ENCODE peak calls at places on chromosome 11, in seven cellular contexts. One of them, this sample, is unnamed.

GRCh38 chr11:104361975-104362374 is 198.0 kb upstream of the PDGFD start:
- DNase-seq in GM12865: no peak
- DNase-seq in neural progenitor cell: no peak
- DNase-seq in D721Med: no peak
- DNase-seq in foreskin fibroblast: no peak
- DNase-seq in fibroblast of mammary gland: no peak
- DNase-seq in lung: no peak
- DNase-seq in this sample: no peak

GRCh38 chr11:108253176-108253575 is 30.3 kb downstream of the ATM start:
- DNase-seq in neural progenitor cell: no peak
- DNase-seq in D721Med: no peak
- DNase-seq in lung: no peak
- DNase-seq in fibroblast of mammary gland: peak; percentile 36
- DNase-seq in GM12865: no peak
- DNase-seq in foreskin fibroblast: peak; percentile 27
- DNase-seq in this sample: no peak

GRCh38 chr11:10674991-10675440 is 18.5 kb downstream of the IRAG1 start:
- DNase-seq in fibroblast of mammary gland: no peak
- DNase-seq in GM12865: no peak
- DNase-seq in D721Med: no peak
- DNase-seq in neural progenitor cell: no peak
- DNase-seq in foreskin fibroblast: peak; percentile 59
- DNase-seq in lung: no peak
- DNase-seq in this sample: no peak

GRCh38 chr11:61586792-61587430 is 6.0 kb upstream of the SYT7 start:
- DNase-seq in neural progenitor cell: peak; percentile 30
- DNase-seq in fibroblast of mammary gland: no peak
- DNase-seq in lung: no peak
- DNase-seq in foreskin fibroblast: no peak
- DNase-seq in GM12865: peak; percentile 13
- DNase-seq in D721Med: no peak
- DNase-seq in this sample: no peak

GRCh38 chr11:101583180-101584128 is at the start of gene TRPC6:
- DNase-seq in fibroblast of mammary gland: peak; percentile 11
- DNase-seq in D721Med: no peak
- DNase-seq in GM12865: no peak
- DNase-seq in lung: no peak
- DNase-seq in foreskin fibroblast: peak; percentile 62
- DNase-seq in neural progenitor cell: peak; percentile 73
- DNase-seq in this sample: peak; percentile 85

GRCh38 chr11:126956664-126957063 is 43.9 kb downstream of the KIRREL3 start:
- DNase-seq in fibroblast of mammary gland: no peak
- DNase-seq in foreskin fibroblast: no peak
- DNase-seq in D721Med: no peak
- DNase-seq in lung: no peak
- DNase-seq in GM12865: no peak
- DNase-seq in neural progenitor cell: no peak
- DNase-seq in this sample: no peak

GRCh38 chr11:35256296-35256695 is 117.3 kb downstream of the CD44 start:
- DNase-seq in lung: no peak
- DNase-seq in GM12865: no peak
- DNase-seq in foreskin fibroblast: no peak
- DNase-seq in D721Med: no peak
- DNase-seq in fibroblast of mammary gland: no peak
- DNase-seq in neural progenitor cell: no peak
- DNase-seq in this sample: no peak

GRCh38 chr11:37506516-37506915 is 908.5 kb upstream of the RAG2 start:
- DNase-seq in lung: no peak
- DNase-seq in GM12865: no peak
- DNase-seq in fibroblast of mammary gland: peak; percentile 28
- DNase-seq in D721Med: no peak
- DNase-seq in foreskin fibroblast: peak; percentile 21
- DNase-seq in neural progenitor cell: no peak
- DNase-seq in this sample: no peak

GRCh38 chr11:106177311-106177710 is 99.8 kb downstream of the AASDHPPT start:
- DNase-seq in D721Med: no peak
- DNase-seq in lung: no peak
- DNase-seq in foreskin fibroblast: no peak
- DNase-seq in GM12865: no peak
- DNase-seq in neural progenitor cell: no peak
- DNase-seq in fibroblast of mammary gland: no peak
- DNase-seq in this sample: no peak

GRCh38 chr11:76263166-76263565 is 56.9 kb upstream of the WNT11 start:
- DNase-seq in GM12865: no peak
- DNase-seq in lung: no peak
- DNase-seq in D721Med: no peak
- DNase-seq in fibroblast of mammary gland: no peak
- DNase-seq in foreskin fibroblast: no peak
- DNase-seq in neural progenitor cell: no peak
- DNase-seq in this sample: no peak

DNA sequence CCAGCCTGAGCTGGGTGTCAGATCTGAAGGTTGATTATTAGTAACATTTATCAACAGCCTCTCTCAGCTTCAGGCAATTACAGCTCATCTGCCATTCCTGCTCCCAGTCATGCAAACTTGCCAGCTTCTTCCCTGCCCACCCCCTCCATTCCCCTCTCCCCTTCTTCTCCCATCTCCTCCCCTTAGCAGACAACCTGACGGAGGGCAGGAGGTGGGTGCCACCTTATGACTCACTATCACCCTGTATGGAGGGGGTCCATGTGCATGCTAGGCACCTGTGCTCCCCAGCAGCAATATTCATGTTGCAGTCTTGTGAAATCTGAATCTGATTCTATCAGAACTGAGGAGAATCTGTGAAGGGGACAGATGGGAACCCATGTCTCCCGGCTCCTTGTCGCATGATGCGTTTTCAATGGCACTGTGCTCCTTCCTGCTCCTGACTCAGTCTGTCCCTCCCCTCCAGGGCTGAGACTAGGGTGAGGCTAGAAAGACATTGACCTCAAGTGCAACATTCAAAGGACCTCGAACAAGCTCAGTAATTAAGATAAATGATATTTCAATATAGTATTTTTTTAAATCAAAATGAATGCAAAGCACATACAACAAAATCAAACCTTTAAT is 46.3 kb upstream of the TUB start:
- DNase-seq in neural progenitor cell: no peak
- DNase-seq in foreskin fibroblast: no peak
- DNase-seq in GM12865: no peak
- DNase-seq in lung: peak; percentile 14
- DNase-seq in fibroblast of mammary gland: no peak
- DNase-seq in D721Med: no peak
- DNase-seq in this sample: peak; percentile 37
- TF ChIP-seq CTCF in neural progenitor cell: no peak
- TF ChIP-seq CTCF in foreskin fibroblast: no peak
- TF ChIP-seq CTCF in GM12865: no peak
- TF ChIP-seq CTCF in lung: no peak
- TF ChIP-seq CTCF in fibroblast of mammary gland: no peak
- TF ChIP-seq CTCF in D721Med: no peak
- TF ChIP-seq CTCF in this sample: no peak

GRCh38 chr11:2691355-2691761 is 8.4 kb downstream of the KCNQ1OT1 start:
- DNase-seq in GM12865: no peak
- DNase-seq in D721Med: no peak
- DNase-seq in foreskin fibroblast: no peak
- DNase-seq in fibroblast of mammary gland: no peak
- DNase-seq in neural progenitor cell: no peak
- DNase-seq in lung: no peak
- DNase-seq in this sample: peak; percentile 30

GRCh38 chr11:2693271-2693833 is 6.4 kb downstream of the KCNQ1OT1 start:
- DNase-seq in fibroblast of mammary gland: no peak
- DNase-seq in D721Med: no peak
- DNase-seq in neural progenitor cell: peak; percentile 85
- DNase-seq in foreskin fibroblast: no peak
- DNase-seq in GM12865: no peak
- DNase-seq in lung: no peak
- DNase-seq in this sample: peak; percentile 80

GRCh38 chr11:2690596-2691354 is 9.0 kb downstream of the KCNQ1OT1 start:
- DNase-seq in neural progenitor cell: no peak
- DNase-seq in D721Med: no peak
- DNase-seq in foreskin fibroblast: no peak
- DNase-seq in GM12865: no peak
- DNase-seq in lung: no peak
- DNase-seq in fibroblast of mammary gland: no peak
- DNase-seq in this sample: peak; percentile 34

GRCh38 chr11:2693851-2694261 is 5.9 kb downstream of the KCNQ1OT1 start:
- DNase-seq in fibroblast of mammary gland: no peak
- DNase-seq in lung: no peak
- DNase-seq in D721Med: no peak
- DNase-seq in GM12865: no peak
- DNase-seq in foreskin fibroblast: peak; percentile 17
- DNase-seq in neural progenitor cell: no peak
- DNase-seq in this sample: peak; percentile 72

DNA sequence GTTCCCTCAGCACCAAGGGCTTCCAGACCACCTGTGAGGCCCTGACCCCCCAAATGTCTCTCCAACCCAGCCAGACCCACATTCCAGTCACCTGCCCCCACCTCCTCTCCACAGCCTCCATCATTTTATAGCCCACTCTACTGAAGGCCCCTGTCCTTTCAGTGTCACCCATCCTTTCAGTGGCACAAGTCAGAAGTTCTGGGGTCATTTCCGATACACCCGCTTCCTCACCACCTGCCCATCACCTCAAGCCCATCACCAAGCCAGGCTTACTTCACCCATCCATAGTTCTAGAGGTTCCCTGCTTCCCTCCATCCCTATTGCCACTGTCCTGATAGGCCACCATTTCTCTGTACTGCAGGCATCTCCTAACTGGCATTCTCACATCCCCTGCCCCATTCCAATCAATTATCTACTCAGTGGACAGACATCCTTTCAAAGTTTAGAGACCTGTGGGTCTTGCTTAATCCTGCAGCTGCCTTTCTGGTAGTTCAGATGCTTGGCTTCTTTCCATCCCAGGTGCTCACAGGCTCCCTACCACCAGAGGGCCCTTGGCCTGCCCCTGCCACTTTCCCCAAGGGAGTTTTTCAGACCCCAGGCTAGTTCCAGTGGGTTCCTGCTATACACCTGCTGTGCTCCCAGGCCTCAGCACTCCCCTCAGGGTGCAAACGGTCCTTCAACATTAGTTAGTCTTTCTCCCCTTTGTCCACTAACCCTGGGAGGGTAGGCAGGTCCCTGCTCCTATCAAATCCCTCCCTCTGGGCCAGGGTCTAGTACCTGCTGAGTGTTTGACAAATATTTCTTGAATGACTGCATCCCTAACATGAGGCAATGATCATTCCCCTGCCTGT is 7.6 kb downstream of the KCNQ1OT1 start:
- DNase-seq in GM12865: peak; percentile 18
- DNase-seq in fibroblast of mammary gland: no peak
- DNase-seq in D721Med: no peak
- DNase-seq in lung: peak; percentile 46
- DNase-seq in foreskin fibroblast: no peak
- DNase-seq in neural progenitor cell: peak; percentile 61
- DNase-seq in this sample: peak; percentile 24
- TF ChIP-seq CTCF in GM12865: peak; percentile 14
- TF ChIP-seq CTCF in fibroblast of mammary gland: no peak
- TF ChIP-seq CTCF in D721Med: no peak
- TF ChIP-seq CTCF in lung: no peak
- TF ChIP-seq CTCF in foreskin fibroblast: no peak
- TF ChIP-seq CTCF in neural progenitor cell: peak; percentile 57
- TF ChIP-seq CTCF in this sample: no peak

GRCh38 chr11:59523541-59523940 is 12.2 kb downstream of the OR4D9 start:
- DNase-seq in lung: no peak
- DNase-seq in GM12865: no peak
- DNase-seq in neural progenitor cell: peak; percentile 24
- DNase-seq in D721Med: no peak
- DNase-seq in foreskin fibroblast: no peak
- DNase-seq in fibroblast of mammary gland: no peak
- DNase-seq in this sample: no peak
- TF ChIP-seq CTCF in lung: no peak
- TF ChIP-seq CTCF in GM12865: no peak
- TF ChIP-seq CTCF in neural progenitor cell: peak; percentile 33
- TF ChIP-seq CTCF in D721Med: no peak
- TF ChIP-seq CTCF in foreskin fibroblast: no peak
- TF ChIP-seq CTCF in fibroblast of mammary gland: no peak
- TF ChIP-seq CTCF in this sample: no peak

GRCh38 chr11:119889111-119889510 is 160.1 kb upstream of the NECTIN1 start:
- DNase-seq in neural progenitor cell: no peak
- DNase-seq in D721Med: no peak
- DNase-seq in GM12865: no peak
- DNase-seq in foreskin fibroblast: no peak
- DNase-seq in lung: no peak
- DNase-seq in fibroblast of mammary gland: no peak
- DNase-seq in this sample: no peak
- TF ChIP-seq CTCF in neural progenitor cell: no peak
- TF ChIP-seq CTCF in D721Med: no peak
- TF ChIP-seq CTCF in GM12865: no peak
- TF ChIP-seq CTCF in foreskin fibroblast: no peak
- TF ChIP-seq CTCF in lung: no peak
- TF ChIP-seq CTCF in fibroblast of mammary gland: no peak
- TF ChIP-seq CTCF in this sample: no peak

DNA sequence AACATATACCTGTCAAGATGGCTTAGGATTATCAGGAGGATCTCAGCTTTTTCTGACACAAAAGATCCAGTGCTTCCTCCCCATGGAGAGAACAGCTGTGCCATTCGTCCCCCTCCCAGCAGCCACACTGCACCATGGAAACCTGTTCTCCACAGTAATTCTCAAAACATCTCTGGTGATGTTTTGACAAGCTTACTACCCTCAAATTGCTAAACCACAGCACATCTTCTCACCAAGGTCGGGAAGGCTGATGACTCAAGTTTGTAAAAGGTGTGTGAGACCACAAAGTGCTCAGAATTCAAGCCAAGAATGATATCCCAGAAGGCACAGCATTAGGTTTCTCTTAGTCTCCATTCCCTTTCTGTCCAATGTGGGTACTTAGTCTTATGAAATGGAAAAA is 3.9 kb upstream of the RAB38 start:
- DNase-seq in GM12865: peak; percentile 85
- DNase-seq in lung: no peak
- DNase-seq in neural progenitor cell: no peak
- DNase-seq in foreskin fibroblast: peak; percentile 49
- DNase-seq in fibroblast of mammary gland: peak; percentile 80
- DNase-seq in D721Med: no peak
- DNase-seq in this sample: no peak
- TF ChIP-seq CTCF in GM12865: no peak
- TF ChIP-seq CTCF in lung: no peak
- TF ChIP-seq CTCF in neural progenitor cell: no peak
- TF ChIP-seq CTCF in foreskin fibroblast: no peak
- TF ChIP-seq CTCF in fibroblast of mammary gland: no peak
- TF ChIP-seq CTCF in D721Med: no peak
- TF ChIP-seq CTCF in this sample: no peak

DNA sequence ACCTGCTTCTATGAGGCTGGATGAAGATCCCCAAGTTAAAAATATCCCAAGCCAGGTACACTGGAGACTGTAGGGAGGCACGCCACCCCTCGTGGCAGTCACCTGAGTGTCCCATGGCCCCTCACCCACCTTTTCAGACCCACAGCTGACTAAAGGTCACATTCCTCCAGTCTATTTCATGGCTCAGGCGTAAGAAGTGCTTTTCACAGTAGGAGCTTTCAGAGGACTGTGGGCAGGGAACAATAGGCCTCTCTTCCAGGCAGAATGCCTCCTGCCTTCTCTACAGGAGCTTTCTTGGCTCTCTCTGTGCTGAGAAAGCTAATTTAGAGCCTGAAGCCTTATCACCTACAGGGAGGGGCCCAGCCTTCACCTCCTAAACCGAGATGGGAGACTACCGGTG is 73.8 kb downstream of the C11orf58 start:
- DNase-seq in D721Med: no peak
- DNase-seq in GM12865: no peak
- DNase-seq in lung: no peak
- DNase-seq in foreskin fibroblast: no peak
- DNase-seq in fibroblast of mammary gland: no peak
- DNase-seq in neural progenitor cell: peak; percentile 80
- DNase-seq in this sample: no peak
- TF ChIP-seq CTCF in D721Med: no peak
- TF ChIP-seq CTCF in GM12865: no peak
- TF ChIP-seq CTCF in lung: no peak
- TF ChIP-seq CTCF in foreskin fibroblast: no peak
- TF ChIP-seq CTCF in fibroblast of mammary gland: no peak
- TF ChIP-seq CTCF in neural progenitor cell: no peak
- TF ChIP-seq CTCF in this sample: no peak